ENCODE peak calls at places on chromosomes 11 and 22, in seven cellular contexts. B, F, A, T, U, X and L are unnamed samples.

GRCh38 chr11:46966773-46967172 is 30.2 kb downstream of the CSTPP1 start:
- DNase-seq in B (no peak), F (no peak), A (no peak), T (no peak), U (no peak), X (no peak), L (no peak)

GRCh38 chr11:29782447-29782846 is 234.4 kb downstream of the KCNA4 start:
- DNase-seq in B (no peak), F (no peak), A (no peak), T (no peak), U (no peak), X (no peak), L (no peak)

GRCh38 chr11:69443968-69444364 is 37.5 kb upstream of the LINC01488 start:
- DNase-seq in B (peak; percentile 58), F (no peak), A (no peak), T (no peak), U (no peak), X (peak; percentile 54), L (no peak)

GRCh38 chr11:21582791-21583190 is 610.1 kb upstream of the ANO5 start:
- DNase-seq in B (no peak), F (peak; percentile 10), A (no peak), T (no peak), U (no peak), X (no peak), L (no peak)

GRCh38 chr22:27327981-27328721 is 473.4 kb downstream of the MN1 start:
- DNase-seq in B (no peak), F (no peak), A (peak; percentile 7), T (no peak), U (no peak), X (no peak), L (no peak)

GRCh38 chr11:64305691-64306562 is 603 bp downstream of the ESRRA start:
- DNase-seq in B (peak; percentile 27), F (peak; percentile 79), A (peak; percentile 82), T (no peak), U (peak; percentile 94), X (peak; percentile 42), L (peak; percentile 60)

GRCh38 chr11:73916435-73916834 is 34.4 kb upstream of the DNAJB13 start:
- DNase-seq in B (peak; percentile 53), F (no peak), A (no peak), T (no peak), U (no peak), X (no peak), L (no peak)

GRCh38 chr22:28958611-28959010 is 75.2 kb downstream of the ZNRF3 start:
- DNase-seq in B (peak; percentile 52), F (no peak), A (no peak), T (no peak), U (no peak), X (peak; percentile 5), L (no peak)

GRCh38 chr11:123740787-123741158 is 687 bp downstream of the ZNF202 start:
- DNase-seq in B (no peak), F (no peak), A (no peak), T (no peak), U (no peak), X (peak; percentile 2), L (no peak)

GRCh38 chr22:22366478-22366988 is 121.9 kb downstream of the VPREB1 start:
- DNase-seq in B (no peak), F (no peak), A (no peak), T (no peak), U (no peak), X (no peak), L (no peak)

GRCh38 chr11:76317296-76317695 is 63.6 kb downstream of the THAP12 start:
- DNase-seq in B (no peak), F (no peak), A (no peak), T (no peak), U (no peak), X (no peak), L (no peak)

GRCh38 chr11:72574534-72575460 is 99.4 kb downstream of the PDE2A start:
- DNase-seq in B (no peak), F (no peak), A (no peak), T (no peak), U (peak; percentile 35), X (no peak), L (no peak)

GRCh38 chr22:46499798-46500174 is 37.6 kb downstream of the CELSR1 start:
- DNase-seq in B (no peak), F (no peak), A (no peak), T (no peak), U (no peak), X (no peak), L (no peak)

GRCh38 chr22:17780116-17780740 is 6.0 kb upstream of the BID start:
- DNase-seq in B (no peak), F (no peak), A (no peak), T (no peak), U (no peak), X (no peak), L (no peak)

GRCh38 chr11:76663461-76663760 is 7.1 kb downstream of the LRRC32 start:
- DNase-seq in B (no peak), F (no peak), A (no peak), T (no peak), U (no peak), X (no peak), L (no peak)

GRCh38 chr22:38871360-38872171 is 450 bp downstream of the CBX6 start:
- DNase-seq in B (no peak), F (peak; percentile 37), A (peak; percentile 19), T (no peak), U (peak; percentile 76), X (peak; percentile 25), L (no peak)

GRCh38 chr22:46946383-46946965 is 184.0 kb downstream of the TBC1D22A start:
- DNase-seq in B (no peak), F (no peak), A (no peak), T (no peak), U (no peak), X (no peak), L (no peak)

GRCh38 chr22:42425337-42425988 is 6.7 kb downstream of the NFAM1 start:
- DNase-seq in B (no peak), F (no peak), A (no peak), T (no peak), U (no peak), X (no peak), L (no peak)

GRCh38 chr11:17791144-17791543 is 56.6 kb downstream of the KCNC1 start:
- DNase-seq in B (peak; percentile 29), F (no peak), A (no peak), T (no peak), U (no peak), X (no peak), L (no peak)

GRCh38 chr11:11620966-11621880 is 582 bp downstream of the GALNT18 start:
- DNase-seq in B (peak; percentile 44), F (peak; percentile 17), A (peak; percentile 32), T (no peak), U (peak; percentile 77), X (no peak), L (peak; percentile 30)

GRCh38 chr11:2983908-2984307 is 8.2 kb downstream of the NAP1L4 start:
- DNase-seq in B (no peak), F (no peak), A (no peak), T (no peak), U (no peak), X (no peak), L (no peak)

GRCh38 chr11:107716884-107717532 is 5.2 kb upstream of the SLN start:
- DNase-seq in B (no peak), F (no peak), A (no peak), T (no peak), U (no peak), X (no peak), L (no peak)

GRCh38 chr22:32044477-32044876 is 1.4 kb downstream of the SLC5A1 start:
- DNase-seq in B (no peak), F (no peak), A (no peak), T (no peak), U (no peak), X (no peak), L (no peak)

GRCh38 chr11:92511522-92512203 is 287.0 kb downstream of the FAT3 start:
- DNase-seq in B (no peak), F (no peak), A (no peak), T (no peak), U (no peak), X (no peak), L (no peak)

GRCh38 chr11:68146010-68146540 is 24.9 kb upstream of the CHKA start:
- DNase-seq in B (no peak), F (no peak), A (peak; percentile 94), T (no peak), U (peak; percentile 99), X (no peak), L (no peak)

GRCh38 chr11:113465786-113466185 is 9.4 kb downstream of the DRD2 start:
- DNase-seq in B (no peak), F (no peak), A (no peak), T (no peak), U (no peak), X (no peak), L (no peak)

GRCh38 chr22:41288245-41288946 is 2.4 kb upstream of the RANGAP1 start:
- DNase-seq in B (peak; percentile 88), F (peak; percentile 51), A (peak; percentile 79), T (no peak), U (no peak), X (peak; percentile 64), L (no peak)

GRCh38 chr22:41286639-41287091 is 678 bp upstream of the RANGAP1 start:
- DNase-seq in B (peak; percentile 38), F (peak; percentile 61), A (peak; percentile 22), T (no peak), U (no peak), X (peak; percentile 33), L (no peak)

GRCh38 chr22:41284465-41284864 is 1.5 kb downstream of the RANGAP1 start:
- DNase-seq in B (no peak), F (no peak), A (no peak), T (no peak), U (no peak), X (no peak), L (no peak)

GRCh38 chr22:41285441-41285819 is 557 bp downstream of the RANGAP1 start:
- DNase-seq in B (peak; percentile 96), F (peak; percentile 81), A (peak; percentile 61), T (peak; percentile 50), U (peak; percentile 78), X (peak; percentile 77), L (no peak)

GRCh38 chr22:41285820-41286638 is at the start of gene RANGAP1:
- DNase-seq in B (peak; percentile 98), F (peak; percentile 100), A (peak; percentile 96), T (peak; percentile 95), U (peak; percentile 99), X (peak; percentile 99), L (peak; percentile 95)
- TF ChIP-seq CTCF in B (peak; percentile 25), F (peak; percentile 15), A (no peak), T (peak; percentile 10), U (peak; percentile 11), X (peak; percentile 22), L (peak; percentile 30)

GRCh38 chr22:30667486-30668305 is at the start of gene DUSP18:
- DNase-seq in B (peak; percentile 79), F (peak; percentile 92), A (peak; percentile 90), T (peak; percentile 74), U (peak; percentile 99), X (peak; percentile 92), L (peak; percentile 95)
- TF ChIP-seq CTCF in B (peak; percentile 29), F (no peak), A (no peak), T (peak; percentile 30), U (no peak), X (peak; percentile 26), L (peak; percentile 64)

GRCh38 chr11:6862961-6863360 is at the start of gene OR10A2:
- DNase-seq in B (peak; percentile 10), F (no peak), A (no peak), T (no peak), U (no peak), X (no peak), L (no peak)
- TF ChIP-seq CTCF in B (no peak), F (no peak), A (no peak), T (no peak), U (no peak), X (no peak), L (no peak)

GRCh38 chr11:13761250-13761649 is 92.8 kb downstream of the FAR1 start:
- DNase-seq in B (peak; percentile 22), F (no peak), A (no peak), T (no peak), U (no peak), X (no peak), L (no peak)
- TF ChIP-seq CTCF in B (no peak), F (no peak), A (no peak), T (no peak), U (no peak), X (no peak), L (no peak)